ENCODE peak calls at places on chromosomes 11 and 22, in six cellular contexts. W is fibroblast of mammary gland, B is RWPE1, T is fibroblast of pulmonary artery, U is fibroblast of the aortic adventitia, R is endothelial cell. Z is an unnamed sample.

GRCh38 chr11:95931916-95932315 is 8.0 kb upstream of the MTMR2 start:
- DNase-seq in R (no peak), T (no peak), U (no peak), W (no peak), B (no peak), Z (no peak)

GRCh38 chr22:46119729-46120419 is 30.5 kb upstream of the PPARA start:
- DNase-seq in U (peak; percentile 89), T (peak; percentile 62), B (no peak), W (peak; percentile 92), R (no peak), Z (peak; percentile 55)

GRCh38 chr11:103433380-103433779 is 324.2 kb downstream of the DYNC2H1 start:
- DNase-seq in B (peak; percentile 67), W (peak; percentile 86), R (no peak), T (peak; percentile 55), U (peak; percentile 69), Z (no peak)

GRCh38 chr11:19880088-19880345 is 167.4 kb downstream of the NAV2 start:
- DNase-seq in B (no peak), W (no peak), U (no peak), T (no peak), R (no peak), Z (no peak)

GRCh38 chr11:36454991-36455611 is 55.0 kb downstream of the TRAF6 start:
- DNase-seq in W (no peak), T (peak; percentile 78), R (no peak), U (no peak), B (no peak), Z (no peak)

GRCh38 chr11:133115099-133115498 is 417.2 kb downstream of the OPCML start:
- DNase-seq in R (no peak), W (no peak), T (no peak), B (no peak), U (no peak), Z (no peak)

GRCh38 chr11:68003846-68004550 is at the start of gene UNC93B1:
- DNase-seq in W (peak; percentile 71), R (peak; percentile 70), U (peak; percentile 65), B (peak; percentile 64), T (peak; percentile 75), Z (peak; percentile 94)

GRCh38 chr11:60164550-60165075 is 18.3 kb downstream of the MS4A6A start:
- DNase-seq in R (no peak), U (no peak), W (no peak), T (no peak), B (no peak), Z (no peak)

GRCh38 chr11:95917188-95918036 is 6.5 kb downstream of the MTMR2 start:
- DNase-seq in U (peak; percentile 75), T (peak; percentile 91), R (no peak), W (no peak), B (peak; percentile 41), Z (no peak)

GRCh38 chr11:118696673-118697226 is 17.3 kb upstream of the TREH start:
- DNase-seq in B (no peak), T (no peak), R (no peak), U (no peak), W (no peak), Z (no peak)

GRCh38 chr11:10293423-10294288 is at the start of gene SBF2:
- DNase-seq in T (peak; percentile 93), U (peak; percentile 87), B (peak; percentile 85), W (peak; percentile 95), R (peak; percentile 87), Z (peak; percentile 89)

GRCh38 chr11:18245396-18245795 is 3.1 kb downstream of the SAA2 start:
- DNase-seq in T (no peak), U (peak; percentile 10), W (peak; percentile 10), B (no peak), R (no peak), Z (no peak)

GRCh38 chr11:72078477-72078876 is 1.9 kb downstream of the NUMA1 start:
- DNase-seq in R (no peak), W (no peak), B (no peak), T (no peak), U (peak; percentile 37), Z (no peak)

GRCh38 chr11:126426820-126427749 is 71.6 kb downstream of the ST3GAL4 start:
- DNase-seq in B (no peak), T (no peak), R (no peak), W (no peak), U (no peak), Z (no peak)

GRCh38 chr11:70780246-70780535 is 381.9 kb downstream of the CTTN start:
- DNase-seq in W (no peak), R (no peak), U (no peak), B (no peak), T (no peak), Z (no peak)

GRCh38 chr22:49626361-49627216 is 201.1 kb downstream of the BRD1 start:
- DNase-seq in R (no peak), U (no peak), T (no peak), B (no peak), W (no peak), Z (no peak)

GRCh38 chr22:36355894-36356293 is 31.9 kb downstream of the MYH9 start:
- DNase-seq in W (no peak), T (no peak), B (no peak), U (no peak), R (no peak), Z (no peak)

GRCh38 chr11:130513132-130513531 is 64.7 kb downstream of the ADAMTS15 start:
- DNase-seq in T (no peak), W (peak; percentile 70), R (no peak), B (no peak), U (peak; percentile 86), Z (no peak)

GRCh38 chr11:121572581-121573059 is 119.9 kb upstream of the SORL1-AS1 start:
- DNase-seq in R (no peak), B (no peak), W (no peak), T (no peak), U (no peak), Z (no peak)

GRCh38 chr11:18802381-18803257 is 11.0 kb upstream of the PTPN5 start:
- DNase-seq in W (peak; percentile 72), B (peak; percentile 59), U (peak; percentile 79), T (peak; percentile 86), R (peak; percentile 62), Z (peak; percentile 79)

GRCh38 chr11:31887180-31887579 is 76.1 kb upstream of the PAX6 start:
- DNase-seq in R (no peak), W (peak; percentile 5), U (no peak), T (no peak), B (no peak), Z (no peak)

GRCh38 chr11:119316729-119317591 is at the start of gene MCAM:
- DNase-seq in B (no peak), W (no peak), T (no peak), R (peak; percentile 43), U (peak; percentile 11), Z (peak; percentile 44)

GRCh38 chr22:40009953-40010751 is 15.4 kb downstream of the FAM83F start:
- DNase-seq in W (no peak), T (no peak), R (no peak), B (no peak), U (no peak), Z (no peak)

GRCh38 chr22:34880667-34881066 is 185.3 kb upstream of the ISX start:
- DNase-seq in R (no peak), B (no peak), W (no peak), U (no peak), T (no peak), Z (no peak)

GRCh38 chr11:47161134-47161854 is 15.4 kb downstream of the ARFGAP2 start:
- DNase-seq in T (peak; percentile 77), B (peak; percentile 78), W (peak; percentile 72), U (peak; percentile 75), R (peak; percentile 74), Z (peak; percentile 74)

GRCh38 chr11:117292616-117293015 is 1.5 kb downstream of the BACE1-AS start:
- DNase-seq in R (no peak), W (no peak), U (no peak), T (no peak), B (no peak), Z (no peak)

GRCh38 chr11:110022548-110022947 is 70.6 kb upstream of the ZC3H12C start:
- DNase-seq in R (no peak), U (peak; percentile 43), W (no peak), T (no peak), B (peak; percentile 43), Z (no peak)

GRCh38 chr11:128302425-128303186 is 284.8 kb downstream of the ETS1 start:
- DNase-seq in W (no peak), B (no peak), T (no peak), R (no peak), U (no peak), Z (no peak)

DNA sequence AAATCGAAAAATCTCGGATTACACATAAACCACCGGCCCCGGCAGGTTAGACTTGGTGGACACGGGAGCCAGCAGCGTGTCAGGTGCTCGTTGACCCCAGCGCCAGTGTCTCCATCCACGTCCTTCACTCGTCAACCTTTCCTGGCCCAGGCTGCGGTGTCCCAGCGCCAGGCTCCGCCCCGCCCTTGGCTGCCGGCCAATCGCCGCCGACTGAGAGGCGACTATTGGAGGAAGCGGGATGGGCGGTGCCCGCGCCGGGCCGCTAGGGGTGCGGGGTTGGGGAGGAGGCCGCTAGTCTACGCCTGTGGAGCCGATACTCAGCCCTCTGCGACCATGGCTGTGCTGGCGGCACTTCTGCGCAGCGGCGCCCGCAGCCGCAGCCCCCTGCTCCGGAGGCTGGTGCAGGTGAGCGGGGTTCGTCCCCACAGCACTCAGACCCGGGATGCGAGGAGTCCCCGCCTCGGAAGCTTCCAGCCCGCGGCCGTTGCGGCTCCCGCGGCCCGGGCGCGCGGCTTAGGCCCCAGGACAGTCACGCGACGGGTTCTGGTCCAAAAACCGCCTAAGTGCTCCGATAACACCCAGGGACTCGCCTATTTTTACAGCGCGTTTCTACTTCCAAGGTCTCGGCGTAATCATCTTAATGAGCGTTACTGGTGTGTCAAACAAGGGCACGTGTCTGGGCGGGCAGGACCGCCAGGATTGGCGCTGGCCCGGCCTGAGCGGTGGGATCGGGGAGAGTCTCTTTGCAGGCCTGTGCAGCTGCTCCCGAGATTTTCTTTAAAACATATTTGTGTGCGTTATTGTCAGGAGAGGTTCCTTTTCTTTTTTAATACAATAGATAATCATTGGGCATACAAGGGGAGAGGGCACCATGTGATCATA is at the start of gene ACAT1:
- DNase-seq in U (peak; percentile 86), B (peak; percentile 84), T (peak; percentile 88), W (peak; percentile 86), R (peak; percentile 92), Z (peak; percentile 97)
- TF ChIP-seq CTCF in U (peak; percentile 36), B (no peak), T (no peak), W (no peak), R (peak; percentile 44), Z (peak; percentile 67)

GRCh38 chr22:25489947-25490346 is 74.5 kb upstream of the GRK3 start:
- DNase-seq in U (no peak), B (no peak), T (no peak), R (no peak), W (no peak), Z (no peak)
- TF ChIP-seq CTCF in U (no peak), B (no peak), T (no peak), R (no peak), W (no peak), Z (no peak)

DNA sequence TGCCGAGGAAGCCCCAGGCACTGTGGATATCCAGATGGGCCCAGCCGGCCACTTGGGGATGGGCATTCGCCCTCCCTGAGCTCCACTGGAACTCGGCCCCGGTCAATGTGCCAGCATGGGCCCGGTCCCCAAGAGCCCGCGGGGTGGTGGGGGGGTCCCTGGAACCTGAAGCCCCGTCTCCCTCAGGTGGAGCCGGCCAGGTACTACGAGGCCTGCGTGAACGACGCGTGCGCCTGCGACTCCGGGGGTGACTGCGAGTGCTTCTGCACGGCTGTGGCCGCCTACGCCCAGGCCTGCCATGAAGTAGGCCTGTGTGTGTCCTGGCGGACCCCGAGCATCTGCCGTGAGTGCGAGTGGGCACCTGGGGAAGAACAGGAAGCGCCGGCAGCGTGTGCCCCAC is 21.2 kb downstream of the MUC5AC start:
- DNase-seq in W (no peak), R (no peak), U (no peak), T (no peak), B (no peak), Z (no peak)
- TF ChIP-seq CTCF in W (no peak), R (no peak), U (no peak), T (no peak), B (no peak), Z (no peak)

GRCh38 chr11:14907411-14908213 is 15.6 kb upstream of the CYP2R1 start:
- DNase-seq in W (peak; percentile 43), B (no peak), R (peak; percentile 85), T (peak; percentile 64), U (peak; percentile 43), Z (peak; percentile 81)
- TF ChIP-seq CTCF in W (peak; percentile 74), B (no peak), R (peak; percentile 88), T (peak; percentile 76), U (peak; percentile 77), Z (peak; percentile 74)